ENCODE peak calls at places on chromosomes 16 and 17, in nine cellular contexts. One of them, this sample, is unnamed.

GRCh38 chr16:89801800-89802199 is 14.6 kb downstream of the FANCA start:
- DNase-seq in heart right ventricle: no peak
- DNase-seq in OCI-LY7: no peak
- DNase-seq in tibial nerve: no peak
- DNase-seq in osteoblast: no peak
- DNase-seq in CD4-positive, alpha-beta T cell: no peak
- DNase-seq in SK-N-SH: peak; percentile 55
- DNase-seq in AG04450: no peak
- DNase-seq in body of pancreas: no peak
- DNase-seq in this sample: no peak

GRCh38 chr17:15660077-15660476 is 24.0 kb downstream of the TRIM16 start:
- DNase-seq in SK-N-SH: no peak
- DNase-seq in AG04450: no peak
- DNase-seq in CD4-positive, alpha-beta T cell: no peak
- DNase-seq in heart right ventricle: no peak
- DNase-seq in OCI-LY7: no peak
- DNase-seq in tibial nerve: no peak
- DNase-seq in osteoblast: no peak
- DNase-seq in body of pancreas: no peak
- DNase-seq in this sample: no peak

GRCh38 chr16:68423771-68424170 is 24.5 kb downstream of the SMPD3 start:
- DNase-seq in heart right ventricle: no peak
- DNase-seq in AG04450: no peak
- DNase-seq in tibial nerve: no peak
- DNase-seq in osteoblast: no peak
- DNase-seq in CD4-positive, alpha-beta T cell: no peak
- DNase-seq in SK-N-SH: no peak
- DNase-seq in body of pancreas: no peak
- DNase-seq in OCI-LY7: no peak
- DNase-seq in this sample: no peak

GRCh38 chr16:26976913-26977312 is 89.8 kb upstream of the C16orf82 start:
- DNase-seq in tibial nerve: no peak
- DNase-seq in SK-N-SH: no peak
- DNase-seq in AG04450: no peak
- DNase-seq in CD4-positive, alpha-beta T cell: no peak
- DNase-seq in OCI-LY7: no peak
- DNase-seq in heart right ventricle: no peak
- DNase-seq in osteoblast: no peak
- DNase-seq in body of pancreas: no peak
- DNase-seq in this sample: no peak

GRCh38 chr16:49618955-49619354 is 237.0 kb downstream of the ZNF423 start:
- DNase-seq in body of pancreas: no peak
- DNase-seq in SK-N-SH: no peak
- DNase-seq in osteoblast: no peak
- DNase-seq in tibial nerve: no peak
- DNase-seq in heart right ventricle: no peak
- DNase-seq in OCI-LY7: no peak
- DNase-seq in AG04450: no peak
- DNase-seq in CD4-positive, alpha-beta T cell: no peak
- DNase-seq in this sample: no peak

GRCh38 chr16:14303654-14304394 is 232.7 kb downstream of the MRTFB start:
- DNase-seq in heart right ventricle: no peak
- DNase-seq in CD4-positive, alpha-beta T cell: no peak
- DNase-seq in body of pancreas: peak; percentile 73
- DNase-seq in tibial nerve: no peak
- DNase-seq in SK-N-SH: no peak
- DNase-seq in AG04450: no peak
- DNase-seq in OCI-LY7: peak; percentile 46
- DNase-seq in osteoblast: peak; percentile 92
- DNase-seq in this sample: peak; percentile 47

GRCh38 chr16:1678500-1679098 is 520 bp downstream of the JPT2 start:
- DNase-seq in CD4-positive, alpha-beta T cell: peak; percentile 26
- DNase-seq in heart right ventricle: peak; percentile 29
- DNase-seq in OCI-LY7: peak; percentile 33
- DNase-seq in osteoblast: no peak
- DNase-seq in AG04450: no peak
- DNase-seq in tibial nerve: peak; percentile 20
- DNase-seq in body of pancreas: peak; percentile 55
- DNase-seq in SK-N-SH: no peak
- DNase-seq in this sample: no peak

GRCh38 chr17:44170499-44171201 is at the start of gene ASB16:
- DNase-seq in OCI-LY7: no peak
- DNase-seq in heart right ventricle: peak; percentile 52
- DNase-seq in CD4-positive, alpha-beta T cell: no peak
- DNase-seq in SK-N-SH: peak; percentile 48
- DNase-seq in AG04450: no peak
- DNase-seq in body of pancreas: peak; percentile 79
- DNase-seq in tibial nerve: no peak
- DNase-seq in osteoblast: peak; percentile 94
- DNase-seq in this sample: no peak

GRCh38 chr17:44979426-44980273 is 11.5 kb upstream of the C1QL1 start:
- DNase-seq in osteoblast: no peak
- DNase-seq in OCI-LY7: no peak
- DNase-seq in SK-N-SH: no peak
- DNase-seq in tibial nerve: no peak
- DNase-seq in AG04450: peak; percentile 70
- DNase-seq in body of pancreas: peak; percentile 25
- DNase-seq in heart right ventricle: peak; percentile 49
- DNase-seq in CD4-positive, alpha-beta T cell: no peak
- DNase-seq in this sample: no peak

GRCh38 chr17:32746698-32747097 is 130.2 kb downstream of the MYO1D start:
- DNase-seq in AG04450: no peak
- DNase-seq in osteoblast: no peak
- DNase-seq in heart right ventricle: no peak
- DNase-seq in tibial nerve: no peak
- DNase-seq in body of pancreas: no peak
- DNase-seq in CD4-positive, alpha-beta T cell: no peak
- DNase-seq in OCI-LY7: no peak
- DNase-seq in SK-N-SH: no peak
- DNase-seq in this sample: no peak

GRCh38 chr17:2929881-2930533 is 133.4 kb downstream of the OR1D5 start:
- DNase-seq in tibial nerve: no peak
- DNase-seq in SK-N-SH: peak; percentile 85
- DNase-seq in CD4-positive, alpha-beta T cell: no peak
- DNase-seq in body of pancreas: peak; percentile 75
- DNase-seq in OCI-LY7: peak; percentile 70
- DNase-seq in AG04450: no peak
- DNase-seq in osteoblast: peak; percentile 92
- DNase-seq in heart right ventricle: no peak
- DNase-seq in this sample: peak; percentile 74

GRCh38 chr17:81267390-81268067 is 27.6 kb downstream of the SLC38A10 start:
- DNase-seq in SK-N-SH: no peak
- DNase-seq in tibial nerve: no peak
- DNase-seq in CD4-positive, alpha-beta T cell: no peak
- DNase-seq in AG04450: no peak
- DNase-seq in body of pancreas: no peak
- DNase-seq in osteoblast: peak; percentile 71
- DNase-seq in OCI-LY7: no peak
- DNase-seq in heart right ventricle: no peak
- DNase-seq in this sample: no peak

GRCh38 chr17:68353121-68353521 is 61.8 kb downstream of the ARSG start:
- DNase-seq in CD4-positive, alpha-beta T cell: peak; percentile 7
- DNase-seq in osteoblast: no peak
- DNase-seq in body of pancreas: no peak
- DNase-seq in tibial nerve: no peak
- DNase-seq in SK-N-SH: no peak
- DNase-seq in AG04450: no peak
- DNase-seq in OCI-LY7: no peak
- DNase-seq in heart right ventricle: no peak
- DNase-seq in this sample: no peak

DNA sequence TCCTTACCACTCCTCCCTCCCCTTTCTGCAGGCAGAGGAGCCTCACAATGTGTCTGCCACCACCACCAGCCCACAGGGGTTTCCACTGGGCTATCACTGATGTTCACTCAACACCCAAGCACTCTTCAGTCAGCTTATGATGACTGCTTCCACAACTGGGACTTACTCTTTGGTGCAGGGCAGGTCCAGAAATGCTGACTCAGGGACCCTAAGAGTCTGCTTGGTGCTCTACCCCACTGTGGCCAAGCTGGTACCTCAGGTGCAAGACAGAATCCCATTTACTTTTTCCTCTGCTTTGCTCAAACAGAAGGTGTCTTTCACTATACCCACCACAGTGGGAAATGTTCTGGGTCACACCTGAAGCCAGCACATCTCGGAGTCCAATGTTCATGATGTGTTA is 40.1 kb downstream of the ZNF267 start:
- DNase-seq in AG04450: no peak
- DNase-seq in heart right ventricle: no peak
- DNase-seq in SK-N-SH: no peak
- DNase-seq in body of pancreas: no peak
- DNase-seq in OCI-LY7: no peak
- DNase-seq in osteoblast: no peak
- DNase-seq in tibial nerve: no peak
- DNase-seq in CD4-positive, alpha-beta T cell: no peak
- DNase-seq in this sample: no peak
- H3K9me3 ChIP-seq in AG04450: peaks cover 22% of the 10 kb centered on the region
- H3K9me3 ChIP-seq in heart right ventricle: peaks cover 97% of the 10 kb centered on the region
- H3K9me3 ChIP-seq in SK-N-SH: peaks cover 62% of the 10 kb centered on the region
- H3K9me3 ChIP-seq in body of pancreas: peaks cover 66% of the 10 kb centered on the region
- H3K9me3 ChIP-seq in OCI-LY7: peaks cover 98% of the 10 kb centered on the region
- H3K9me3 ChIP-seq in osteoblast: peaks cover 57% of the 10 kb centered on the region
- H3K9me3 ChIP-seq in tibial nerve: peaks cover 98% of the 10 kb centered on the region
- H3K9me3 ChIP-seq in CD4-positive, alpha-beta T cell: peaks cover 98% of the 10 kb centered on the region
- H3K9me3 ChIP-seq in this sample: peaks cover 28% of the 10 kb centered on the region

DNA sequence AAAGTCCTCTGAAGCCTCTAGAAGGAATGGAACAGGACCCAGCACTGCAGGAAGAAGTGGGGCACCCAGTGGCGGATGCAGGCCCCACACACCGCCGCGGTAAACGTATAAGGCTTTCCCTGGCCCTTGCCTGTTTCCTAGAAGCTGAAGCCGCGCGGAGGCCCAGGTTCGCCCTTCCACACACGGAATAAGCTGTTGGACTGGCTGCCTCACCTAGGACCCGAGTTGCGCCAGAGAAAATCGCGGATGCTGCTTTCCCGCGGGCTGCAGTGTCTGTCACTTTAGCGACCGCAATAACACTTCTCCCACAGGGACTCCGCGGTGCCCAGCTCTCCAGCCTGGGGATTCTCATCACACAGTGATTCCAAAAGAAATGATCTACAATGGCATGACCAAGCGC is 1736.9 kb downstream of the TP53TG3F start:
- DNase-seq in AG04450: no peak
- DNase-seq in heart right ventricle: no peak
- DNase-seq in tibial nerve: no peak
- DNase-seq in osteoblast: no peak
- DNase-seq in SK-N-SH: no peak
- DNase-seq in CD4-positive, alpha-beta T cell: no peak
- DNase-seq in OCI-LY7: no peak
- DNase-seq in body of pancreas: no peak
- DNase-seq in this sample: no peak
- H3K9me3 ChIP-seq in AG04450: peaks cover 62% of the 10 kb centered on the region
- H3K9me3 ChIP-seq in heart right ventricle: no peaks in the 10 kb centered on the region
- H3K9me3 ChIP-seq in tibial nerve: no peaks in the 10 kb centered on the region
- H3K9me3 ChIP-seq in osteoblast: no peaks in the 10 kb centered on the region
- H3K9me3 ChIP-seq in SK-N-SH: no peaks in the 10 kb centered on the region
- H3K9me3 ChIP-seq in CD4-positive, alpha-beta T cell: peaks cover 4% of the 10 kb centered on the region
- H3K9me3 ChIP-seq in OCI-LY7: peaks cover 4% of the 10 kb centered on the region
- H3K9me3 ChIP-seq in body of pancreas: no peaks in the 10 kb centered on the region
- H3K9me3 ChIP-seq in this sample: no peaks in the 10 kb centered on the region

DNA sequence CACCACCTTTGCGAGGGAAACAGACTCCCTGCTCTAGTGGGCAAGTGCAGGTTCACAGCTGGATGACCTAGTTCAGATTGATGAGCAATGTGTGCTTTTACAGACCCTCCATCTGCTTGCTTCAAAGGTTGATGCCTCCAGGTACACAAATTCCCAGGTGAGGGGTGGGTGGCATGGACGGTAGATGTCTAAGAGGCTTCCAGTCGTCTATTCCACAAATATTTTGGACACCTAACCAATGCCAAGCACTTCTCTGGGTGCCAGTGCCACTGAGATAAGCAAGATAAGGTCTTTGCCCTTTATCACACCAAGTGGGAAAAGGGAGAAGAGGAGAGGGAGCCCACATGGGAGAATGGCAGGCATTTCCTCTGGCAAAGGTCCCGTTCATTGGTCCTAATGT is 316.6 kb upstream of the CDH5 start:
- DNase-seq in body of pancreas: no peak
- DNase-seq in OCI-LY7: no peak
- DNase-seq in AG04450: no peak
- DNase-seq in CD4-positive, alpha-beta T cell: no peak
- DNase-seq in SK-N-SH: no peak
- DNase-seq in heart right ventricle: no peak
- DNase-seq in tibial nerve: no peak
- DNase-seq in osteoblast: no peak
- DNase-seq in this sample: no peak
- H3K9me3 ChIP-seq in body of pancreas: no peaks in the 10 kb centered on the region
- H3K9me3 ChIP-seq in OCI-LY7: no peaks in the 10 kb centered on the region
- H3K9me3 ChIP-seq in AG04450: peaks cover 4% of the 10 kb centered on the region
- H3K9me3 ChIP-seq in CD4-positive, alpha-beta T cell: no peaks in the 10 kb centered on the region
- H3K9me3 ChIP-seq in SK-N-SH: no peaks in the 10 kb centered on the region
- H3K9me3 ChIP-seq in heart right ventricle: no peaks in the 10 kb centered on the region
- H3K9me3 ChIP-seq in tibial nerve: no peaks in the 10 kb centered on the region
- H3K9me3 ChIP-seq in osteoblast: no peaks in the 10 kb centered on the region
- H3K9me3 ChIP-seq in this sample: no peaks in the 10 kb centered on the region

GRCh38 chr17:27081002-27081638 is 212.8 kb upstream of the WSB1 start:
- DNase-seq in body of pancreas: no peak
- DNase-seq in SK-N-SH: no peak
- DNase-seq in OCI-LY7: no peak
- DNase-seq in AG04450: no peak
- DNase-seq in osteoblast: no peak
- DNase-seq in CD4-positive, alpha-beta T cell: no peak
- DNase-seq in heart right ventricle: no peak
- DNase-seq in tibial nerve: no peak
- DNase-seq in this sample: no peak

GRCh38 chr17:27082023-27082774 is 211.7 kb upstream of the WSB1 start:
- DNase-seq in CD4-positive, alpha-beta T cell: no peak
- DNase-seq in heart right ventricle: no peak
- DNase-seq in SK-N-SH: no peak
- DNase-seq in body of pancreas: no peak
- DNase-seq in OCI-LY7: no peak
- DNase-seq in osteoblast: no peak
- DNase-seq in tibial nerve: no peak
- DNase-seq in AG04450: no peak
- DNase-seq in this sample: no peak

GRCh38 chr17:27085517-27085916 is 208.4 kb upstream of the WSB1 start:
- DNase-seq in heart right ventricle: no peak
- DNase-seq in CD4-positive, alpha-beta T cell: no peak
- DNase-seq in body of pancreas: no peak
- DNase-seq in tibial nerve: no peak
- DNase-seq in OCI-LY7: no peak
- DNase-seq in SK-N-SH: no peak
- DNase-seq in osteoblast: no peak
- DNase-seq in AG04450: no peak
- DNase-seq in this sample: no peak

GRCh38 chr17:27083408-27084185 is 210.3 kb upstream of the WSB1 start:
- DNase-seq in SK-N-SH: no peak
- DNase-seq in osteoblast: no peak
- DNase-seq in tibial nerve: no peak
- DNase-seq in body of pancreas: no peak
- DNase-seq in OCI-LY7: no peak
- DNase-seq in CD4-positive, alpha-beta T cell: no peak
- DNase-seq in AG04450: no peak
- DNase-seq in heart right ventricle: no peak
- DNase-seq in this sample: no peak

DNA sequence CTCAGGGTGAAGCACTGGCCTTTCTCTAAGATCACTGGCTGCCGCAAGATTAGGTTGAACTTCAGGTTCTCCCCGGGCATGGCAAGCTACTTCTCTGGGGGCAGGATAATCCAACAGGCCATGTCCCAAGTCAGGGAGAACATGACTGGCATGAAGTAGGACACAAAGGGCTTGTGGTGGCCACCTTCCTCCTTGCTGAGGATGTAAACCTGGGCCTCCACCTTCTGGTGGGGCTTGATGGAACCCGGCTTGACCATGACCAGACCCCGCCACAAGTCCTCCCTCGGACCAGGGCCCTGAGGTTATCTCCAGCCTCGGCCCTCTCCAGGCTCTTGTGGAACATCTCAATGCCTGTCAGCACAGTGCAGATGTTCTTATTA is 211.1 kb upstream of the WSB1 start:
- DNase-seq in OCI-LY7: no peak
- DNase-seq in SK-N-SH: no peak
- DNase-seq in osteoblast: no peak
- DNase-seq in heart right ventricle: no peak
- DNase-seq in tibial nerve: no peak
- DNase-seq in body of pancreas: no peak
- DNase-seq in AG04450: no peak
- DNase-seq in CD4-positive, alpha-beta T cell: no peak
- DNase-seq in this sample: no peak
- H3K9me3 ChIP-seq in OCI-LY7: no peaks in the 10 kb centered on the region
- H3K9me3 ChIP-seq in SK-N-SH: no peaks in the 10 kb centered on the region
- H3K9me3 ChIP-seq in osteoblast: no peaks in the 10 kb centered on the region
- H3K9me3 ChIP-seq in heart right ventricle: no peaks in the 10 kb centered on the region
- H3K9me3 ChIP-seq in tibial nerve: no peaks in the 10 kb centered on the region
- H3K9me3 ChIP-seq in body of pancreas: no peaks in the 10 kb centered on the region
- H3K9me3 ChIP-seq in AG04450: peaks cover 20% of the 10 kb centered on the region
- H3K9me3 ChIP-seq in CD4-positive, alpha-beta T cell: no peaks in the 10 kb centered on the region
- H3K9me3 ChIP-seq in this sample: no peaks in the 10 kb centered on the region